ENCODE peak calls at places on chromosomes 11 and 22, in nine cellular contexts. W, A, R, F, N, D, H, T and S are unnamed samples.

GRCh38 chr11:62573006-62573591 is 592 bp downstream of the EEF1G start:
- DNase-seq in W (no peak), A (no peak), R (no peak), F (peak), N (no peak), D (peak), H (no peak), T (peak), S (no peak)

GRCh38 chr22:23904855-23905254 is 10.7 kb downstream of the MIF start:
- DNase-seq in W (no peak), A (peak), R (no peak), F (no peak), N (no peak), D (no peak), H (no peak), T (no peak), S (no peak)

GRCh38 chr22:40054486-40054885 is 59.7 kb downstream of the FAM83F start:
- DNase-seq in W (no peak), A (no peak), R (no peak), F (no peak), N (no peak), D (no peak), H (no peak), T (no peak), S (no peak)

GRCh38 chr11:12856338-12856737 is 152.8 kb upstream of the RASSF10 start:
- DNase-seq in W (no peak), A (no peak), R (no peak), F (no peak), N (no peak), D (no peak), H (no peak), T (no peak), S (no peak)

GRCh38 chr22:40396882-40397281 is 26.5 kb downstream of the SGSM3 start:
- DNase-seq in W (no peak), A (no peak), R (no peak), F (no peak), N (peak), D (peak), H (no peak), T (peak), S (peak)

GRCh38 chr11:119206512-119207299 is 567 bp downstream of the CBL start:
- DNase-seq in W (peak), A (peak), R (peak), F (peak), N (no peak), D (peak), H (peak), T (peak), S (peak)

GRCh38 chr11:74013141-74013540 is 4.3 kb upstream of the UCP3 start:
- DNase-seq in W (no peak), A (no peak), R (no peak), F (no peak), N (no peak), D (no peak), H (no peak), T (no peak), S (no peak)

GRCh38 chr11:10779086-10779485 is 28.0 kb downstream of the CTR9 start:
- DNase-seq in W (no peak), A (no peak), R (no peak), F (no peak), N (no peak), D (no peak), H (no peak), T (no peak), S (no peak)